ENCODE peak calls at places on chromosomes 2 and 18, in seven cellular contexts. K is GM13976; R is nephron progenitor cell; H is activated naive CD8-positive, alpha-beta T cell treated with anti-CD3 and anti-CD28 coated beads, Interleukin-2, amount 10 ng/mL, durations not matched to agents 7 days and 5 days; G is adrenal gland; E is astrocyte; I is naive thymus-derived CD4-positive, alpha-beta T cell. L is an unnamed sample.

GRCh38 chr18:62717059-62717849 is 1.9 kb downstream of the PHLPP1 start:
- DNase-seq in K (peak; percentile 31), I (peak; percentile 40), R (peak; percentile 23), H (no peak), G (peak; percentile 38), E (peak; percentile 70), L (peak; percentile 89)

GRCh38 chr2:214035091-214035852 is 375.6 kb upstream of the VWC2L start:
- DNase-seq in G (no peak), R (no peak), H (no peak), K (no peak), E (no peak), I (no peak), L (no peak)

GRCh38 chr2:187084524-187084923 is 235.6 kb upstream of the ZSWIM2 start:
- DNase-seq in E (no peak), G (no peak), I (no peak), K (no peak), R (no peak), H (no peak), L (no peak)

GRCh38 chr2:219987830-219988229 is 360.4 kb downstream of the SLC4A3 start:
- DNase-seq in R (no peak), G (no peak), E (peak; percentile 76), H (no peak), I (no peak), K (no peak), L (peak; percentile 96)

GRCh38 chr2:107025869-107026380 is 140.0 kb upstream of the ST6GAL2 start:
- DNase-seq in K (no peak), G (no peak), E (peak; percentile 39), H (no peak), I (no peak), R (no peak), L (no peak)

GRCh38 chr2:227871375-227871788 is at the start of gene DAW1:
- DNase-seq in H (peak; percentile 60), I (no peak), G (peak; percentile 42), R (peak; percentile 86), E (peak; percentile 54), K (peak; percentile 87), L (no peak)

GRCh38 chr2:237702439-237703397 is 75.3 kb downstream of the LRRFIP1 start:
- DNase-seq in I (no peak), K (no peak), R (peak; percentile 37), G (peak; percentile 70), E (peak; percentile 85), H (no peak), L (peak; percentile 46)

GRCh38 chr2:46066591-46066990 is 230.6 kb upstream of the EPAS1 start:
- DNase-seq in H (no peak), E (peak; percentile 81), G (no peak), K (no peak), I (no peak), R (no peak), L (no peak)

GRCh38 chr2:157283468-157283867 is 26.0 kb downstream of the GALNT5 start:
- DNase-seq in K (no peak), I (no peak), E (no peak), G (no peak), R (no peak), H (no peak), L (no peak)

GRCh38 chr2:188787002-188787660 is 187.0 kb upstream of the COL3A1 start:
- DNase-seq in G (no peak), E (peak; percentile 93), K (no peak), H (no peak), I (no peak), R (no peak), L (peak; percentile 39)

GRCh38 chr2:52821631-52822030 is 946.0 kb upstream of the CHAC2 start:
- DNase-seq in E (no peak), K (no peak), H (no peak), G (no peak), R (no peak), I (no peak), L (peak; percentile 9)

GRCh38 chr2:241894681-241895426 is 25.3 kb downstream of the RTP5 start:
- DNase-seq in I (no peak), G (peak; percentile 1), H (peak; percentile 20), K (no peak), R (no peak), E (no peak), L (no peak)

GRCh38 chr2:76320716-76321115 is 610.0 kb upstream of the GCFC2 start:
- DNase-seq in E (no peak), I (no peak), K (no peak), H (no peak), R (no peak), G (no peak), L (no peak)

GRCh38 chr2:224882291-224883171 is 159.7 kb downstream of the DOCK10 start:
- DNase-seq in E (peak; percentile 90), K (no peak), I (no peak), R (no peak), H (no peak), G (no peak), L (peak; percentile 86)

GRCh38 chr2:233563663-233564430 is 2.7 kb downstream of the USP40 start:
- DNase-seq in H (no peak), E (peak; percentile 10), R (no peak), G (peak; percentile 3), K (no peak), I (no peak), L (no peak)

GRCh38 chr2:138782378-138782777 is 2.2 kb upstream of the NXPH2 start:
- DNase-seq in H (no peak), I (no peak), K (no peak), R (no peak), G (no peak), E (no peak), L (no peak)

GRCh38 chr2:99700482-99701398 is 210.9 kb upstream of the REV1 start:
- DNase-seq in G (no peak), E (no peak), K (no peak), H (no peak), R (no peak), I (no peak), L (no peak)

L was measured in mammary epithelial cell.